ENCODE peak calls at places on chromosomes 11 and 22, in ten cellular contexts. M is stimulated activated CD8-positive, alpha-beta memory T cell treated with anti-CD3 and anti-CD28 coated beads, Interleukin-4, amount 100 ng/mL, for 1 hour; H is HEK293T; D is cardiac fibroblast; N is IMR-90; U is NCI-H2029; E is neural crest cell; I is NCI-H187; L is HCEC 1CT; B is astrocyte of the spinal cord. R is an unnamed sample.

GRCh38 chr11:29324328-29324727 is 692.5 kb downstream of the KCNA4 start:
- DNase-seq in I (no peak), B (no peak), H (no peak), L (no peak), M (no peak), U (no peak), N (no peak), D (peak), E (no peak), R (no peak)

GRCh38 chr22:26615830-26616435 is 1.9 kb downstream of the CRYBB1 start:
- DNase-seq in D (no peak), M (no peak), E (no peak), I (no peak), N (no peak), B (no peak), H (no peak), L (no peak), U (no peak), R (no peak)

GRCh38 chr11:15196704-15197103 is 82.0 kb downstream of the INSC start:
- DNase-seq in N (no peak), B (no peak), H (no peak), I (no peak), L (no peak), M (no peak), E (no peak), U (no peak), D (no peak), R (no peak)

GRCh38 chr11:1005913-1006312 is 30.6 kb downstream of the MUC6 start:
- DNase-seq in D (no peak), H (no peak), B (no peak), N (no peak), L (no peak), E (no peak), M (no peak), U (no peak), I (peak), R (no peak)

GRCh38 chr11:62601114-62601363 is 626 bp downstream of the MTA2 start:
- DNase-seq in I (no peak), N (no peak), E (no peak), M (no peak), L (peak), H (no peak), D (no peak), U (peak), B (no peak), R (no peak)

GRCh38 chr11:23585700-23586099 is 725.4 kb upstream of the CCDC179 start:
- DNase-seq in H (no peak), I (no peak), E (no peak), B (no peak), M (no peak), L (no peak), D (no peak), U (no peak), N (no peak), R (no peak)

GRCh38 chr11:9575531-9576240 is 2.2 kb downstream of the WEE1 start:
- DNase-seq in E (no peak), I (no peak), D (no peak), N (no peak), L (no peak), U (no peak), M (no peak), B (peak), H (no peak), R (no peak)

GRCh38 chr11:8930456-8931175 is 2.1 kb downstream of the C11orf16 start:
- DNase-seq in M (no peak), U (no peak), D (no peak), I (no peak), L (no peak), H (no peak), B (no peak), N (no peak), E (no peak), R (no peak)

GRCh38 chr11:2400761-2401435 is 348 bp downstream of the TSSC4 start:
- DNase-seq in M (no peak), U (no peak), E (no peak), H (no peak), N (no peak), I (no peak), L (no peak), B (no peak), D (no peak), R (peak)